ENCODE peak calls at places on chromosomes 13 and 19, in eight cellular contexts. T is uterus, Z is left lung, A is fibroblast of mammary gland, O is K562, Y is psoas muscle, B is fibroblast of lung, G is osteoblast. N is an unnamed sample.

GRCh38 chr13:33244210-33244906 is 41.2 kb downstream of the STARD13 start:
- DNase-seq in B (no peak), A (no peak), Y (no peak), Z (no peak), T (no peak), O (no peak), G (no peak), N (no peak)

GRCh38 chr19:3338541-3339181 is 27.7 kb upstream of the NFIC start:
- DNase-seq in T (peak), Z (peak), G (no peak), B (no peak), A (no peak), Y (no peak), O (peak), N (no peak)

GRCh38 chr19:30719189-30719990 is 347.2 kb downstream of the ZNF536 start:
- DNase-seq in T (peak), O (no peak), Y (peak), B (peak), Z (no peak), A (peak), G (peak), N (no peak)

GRCh38 chr19:39448271-39448670 is 2.9 kb downstream of the SUPT5H start:
- DNase-seq in Z (no peak), O (no peak), Y (no peak), A (peak), T (no peak), B (peak), G (peak), N (peak)

GRCh38 chr13:105991131-105991530 is 544.3 kb downstream of the EFNB2 start:
- DNase-seq in Z (no peak), O (no peak), B (no peak), G (peak), Y (no peak), T (no peak), A (no peak), N (no peak)

GRCh38 chr13:44874886-44875630 is 114.2 kb downstream of the NUFIP1 start:
- DNase-seq in G (no peak), B (peak), T (no peak), Y (no peak), Z (no peak), A (peak), O (no peak), N (no peak)

GRCh38 chr19:10430505-10431253 is 10.3 kb downstream of the PDE4A start:
- DNase-seq in T (peak), B (peak), Y (peak), Z (peak), A (no peak), G (peak), O (peak), N (peak)

GRCh38 chr13:100544866-100545683 is 43.5 kb downstream of the GGACT start:
- DNase-seq in O (no peak), Z (peak), B (no peak), T (no peak), G (peak), A (no peak), Y (peak), N (no peak)

GRCh38 chr13:25217023-25217909 is 45.2 kb upstream of the AMER2 start:
- DNase-seq in O (no peak), A (peak), B (peak), Y (no peak), Z (no peak), T (no peak), G (no peak), N (no peak)

GRCh38 chr13:106155411-106155810 is 380.1 kb downstream of the EFNB2 start:
- DNase-seq in A (peak), B (peak), Y (no peak), O (no peak), T (no peak), G (peak), Z (no peak), N (no peak)

GRCh38 chr13:102591988-102592781 is 4.6 kb upstream of the TPP2 start:
- DNase-seq in O (peak), G (no peak), B (peak), Y (peak), A (peak), Z (peak), T (peak), N (peak)

GRCh38 chr13:25678398-25678797 is 306.6 kb downstream of the ATP8A2 start:
- DNase-seq in G (no peak), T (no peak), Z (no peak), B (no peak), A (no peak), O (no peak), Y (no peak), N (no peak)

GRCh38 chr13:94568443-94568842 is 27.5 kb downstream of the TGDS start:
- DNase-seq in A (no peak), Y (no peak), G (no peak), T (no peak), O (no peak), Z (no peak), B (no peak), N (no peak)

GRCh38 chr19:13150919-13151604 is 851 bp downstream of the IER2 start:
- DNase-seq in Z (peak), T (peak), B (no peak), O (peak), Y (no peak), G (peak), A (no peak), N (no peak)

GRCh38 chr13:48165063-48165462 is 67.9 kb upstream of the ITM2B start:
- DNase-seq in O (no peak), A (no peak), T (no peak), G (no peak), Y (no peak), B (no peak), Z (no peak), N (no peak)

GRCh38 chr19:12787458-12787857 is 3.8 kb upstream of the JUNB start:
- DNase-seq in T (no peak), O (no peak), B (no peak), G (no peak), A (no peak), Y (no peak), Z (no peak), N (no peak)

GRCh38 chr13:84430015-84430414 is 547.7 kb upstream of the SLITRK1 start:
- DNase-seq in O (no peak), A (peak), Y (no peak), G (peak), Z (no peak), B (peak), T (no peak), N (no peak)

GRCh38 chr19:8536282-8536681 is 22.3 kb upstream of the ZNF414 start:
- DNase-seq in Z (no peak), O (no peak), B (no peak), Y (no peak), G (no peak), A (no peak), T (no peak), N (no peak)

GRCh38 chr19:23541991-23542390 is 145.0 kb downstream of the ZNF675 start:
- DNase-seq in A (no peak), O (no peak), T (no peak), G (no peak), Z (no peak), B (no peak), Y (no peak), N (no peak)

GRCh38 chr13:112525306-112525945 is 62.5 kb downstream of the TUBGCP3 start:
- DNase-seq in O (no peak), G (no peak), A (no peak), Z (no peak), B (no peak), Y (no peak), T (no peak), N (no peak)

GRCh38 chr13:24127116-24127631 is 33.3 kb upstream of the SPATA13 start:
- DNase-seq in Y (no peak), G (no peak), Z (no peak), O (no peak), B (peak), T (no peak), A (peak), N (peak)

GRCh38 chr19:19338082-19338481 is 17.5 kb downstream of the MAU2 start:
- DNase-seq in A (peak), Z (no peak), G (peak), B (peak), T (no peak), Y (no peak), O (no peak), N (no peak)

GRCh38 chr13:25901460-25902376 is 150.1 kb downstream of the SHISA2 start:
- DNase-seq in G (no peak), A (peak), Z (no peak), T (no peak), Y (no peak), O (no peak), B (peak), N (peak)

GRCh38 chr19:39997595-39998216 is 846 bp downstream of the ZNF546 start:
- DNase-seq in B (peak), A (peak), G (no peak), T (no peak), Z (no peak), O (no peak), Y (no peak), N (peak)

GRCh38 chr19:6712692-6713670 is 7.5 kb downstream of the C3 start:
- DNase-seq in Y (no peak), G (peak), T (no peak), A (no peak), O (no peak), Z (peak), B (no peak), N (no peak)

GRCh38 chr19:17541184-17541759 is 14.2 kb upstream of the COLGALT1 start:
- DNase-seq in T (no peak), Z (no peak), Y (no peak), G (peak), B (no peak), O (no peak), A (no peak), N (no peak)

GRCh38 chr19:17542042-17542441 is 13.4 kb upstream of the COLGALT1 start:
- DNase-seq in Y (no peak), A (no peak), T (no peak), Z (no peak), O (no peak), B (no peak), G (no peak), N (no peak)

GRCh38 chr19:17540174-17540573 is 15.3 kb upstream of the COLGALT1 start:
- DNase-seq in A (no peak), T (no peak), B (no peak), Y (no peak), Z (peak), G (no peak), O (no peak), N (no peak)

GRCh38 chr19:17538684-17539287 is 16.7 kb upstream of the COLGALT1 start:
- DNase-seq in B (no peak), T (no peak), A (no peak), G (peak), O (no peak), Y (no peak), Z (no peak), N (peak)

GRCh38 chr19:17539288-17540117 is 15.9 kb upstream of the COLGALT1 start:
- DNase-seq in Z (peak), O (peak), Y (peak), T (peak), A (peak), G (peak), B (peak), N (peak)
- TF ChIP-seq CTCF in Z (no peak), O (peak), Y (peak), T (peak), A (no peak), G (peak), B (peak), N (no peak)

GRCh38 chr19:46494936-46495788 is 505 bp downstream of the PNMA8B start:
- DNase-seq in O (no peak), Y (no peak), Z (peak), T (no peak), B (no peak), G (peak), A (no peak), N (no peak)
- H3K4me3 ChIP-seq in O (no peak), Y (peak), Z (peak), T (peak), B (peak), G (peak), A (peak), N (no peak)

GRCh38 chr13:89066868-89067466 is 1395.8 kb downstream of the SLITRK5 start:
- DNase-seq in O (no peak), A (peak), Y (no peak), Z (no peak), B (peak), G (no peak), T (no peak), N (peak)
- TF ChIP-seq CTCF in O (no peak), A (peak), Y (peak), Z (peak), B (peak), G (no peak), T (no peak), N (peak)

GRCh38 chr19:38386968-38387549 is 775 bp downstream of the GGN start:
- DNase-seq in A (peak), Y (peak), Z (no peak), B (no peak), O (peak), T (no peak), G (peak), N (no peak)

GRCh38 chr19:38387550-38388309 is at the start of gene GGN:
- DNase-seq in Z (peak), B (peak), O (peak), G (peak), T (peak), A (peak), Y (peak), N (peak)

GRCh38 chr19:38389957-38390924 is 1.7 kb downstream of the SPRED3 start:
- DNase-seq in T (no peak), Z (peak), A (no peak), Y (no peak), G (peak), O (no peak), B (no peak), N (no peak)

GRCh38 chr19:38388310-38389100 is at the start of gene SPRED3:
- DNase-seq in O (peak), T (peak), G (peak), Y (peak), B (peak), A (no peak), Z (peak), N (no peak)

DNA sequence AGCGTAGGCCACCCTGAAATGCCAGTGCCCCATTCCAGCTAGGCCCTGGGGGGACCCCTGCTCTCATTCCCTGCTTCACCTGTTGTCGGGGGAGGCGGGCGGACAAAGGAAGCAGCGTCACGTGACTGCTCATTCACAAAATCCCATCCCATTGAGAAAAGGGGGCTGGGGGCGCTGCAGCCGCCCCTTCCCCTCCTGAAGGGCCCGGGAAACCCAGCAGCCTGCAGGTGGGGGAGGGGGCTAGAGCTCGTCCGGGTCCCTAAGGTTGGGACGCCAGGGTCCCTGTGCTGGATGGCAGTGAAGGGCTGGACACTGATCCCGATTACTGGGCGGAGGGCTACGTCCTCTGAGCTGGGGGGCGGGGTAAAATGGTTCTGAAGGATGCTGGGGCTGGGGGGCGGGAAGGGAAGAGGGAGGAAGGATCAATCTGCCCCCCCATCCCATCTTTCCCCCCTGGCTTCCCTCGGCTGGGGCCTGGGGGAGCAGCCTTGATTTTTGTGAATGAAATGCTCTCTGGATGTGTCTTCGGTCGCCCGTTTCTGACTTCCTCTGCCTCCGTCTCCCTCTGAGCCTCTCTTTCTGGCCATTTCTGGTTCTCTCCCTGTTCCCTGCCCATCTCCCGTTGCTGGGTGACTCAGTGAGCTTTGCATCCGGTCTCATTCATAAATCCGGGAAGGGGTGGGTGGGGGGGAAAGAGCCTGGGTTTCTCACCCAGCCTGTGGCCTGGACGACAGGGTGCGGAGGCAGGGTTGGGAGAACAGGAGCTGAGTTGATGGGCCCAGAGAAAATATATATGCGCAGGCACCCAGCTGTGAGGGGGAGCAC is 816 bp downstream of the SPRED3 start:
- DNase-seq in T (peak), Z (no peak), A (peak), Y (no peak), O (no peak), B (peak), G (peak), N (no peak)
- H3K4me3 ChIP-seq in T (peak), Z (peak), A (peak), Y (peak), O (no peak), B (peak), G (peak), N (no peak)

GRCh38 chr19:45103625-45104319 is 10.8 kb downstream of the PPP1R37 start:
- DNase-seq in Y (no peak), Z (no peak), O (no peak), T (no peak), B (no peak), A (no peak), G (no peak), N (no peak)
- TF ChIP-seq CTCF in Y (no peak), Z (no peak), O (no peak), T (no peak), B (peak), A (peak), G (no peak), N (peak)

GRCh38 chr13:75762967-75763366 is 126.8 kb downstream of the LMO7 start:
- DNase-seq in B (no peak), T (no peak), G (no peak), A (no peak), Z (no peak), O (no peak), Y (no peak), N (no peak)

GRCh38 chr13:75763511-75763910 is 127.4 kb downstream of the LMO7 start:
- DNase-seq in B (no peak), O (no peak), A (no peak), Y (no peak), Z (no peak), G (no peak), T (no peak), N (no peak)

GRCh38 chr13:75761373-75761772 is 125.2 kb downstream of the LMO7 start:
- DNase-seq in T (no peak), Z (no peak), B (no peak), O (no peak), Y (no peak), G (no peak), A (no peak), N (peak)

GRCh38 chr13:75760182-75760981 is 124.3 kb downstream of the LMO7 start:
- DNase-seq in T (no peak), A (peak), Z (no peak), G (peak), B (peak), Y (no peak), O (no peak), N (no peak)

GRCh38 chr13:75762066-75762937 is 126.2 kb downstream of the LMO7 start:
- DNase-seq in B (no peak), G (no peak), A (peak), O (no peak), T (no peak), Y (no peak), Z (no peak), N (peak)
- H3K4me3 ChIP-seq in B (peak), G (no peak), A (peak), O (no peak), T (peak), Y (peak), Z (peak), N (no peak)

GRCh38 chr19:1094655-1094977 is 559 bp downstream of the POLR2E start:
- DNase-seq in B (no peak), G (no peak), A (no peak), Z (no peak), Y (no peak), T (no peak), O (no peak), N (no peak)
- TF ChIP-seq CTCF in B (no peak), G (no peak), A (no peak), Z (no peak), Y (no peak), T (no peak), O (no peak), N (no peak)

DNA sequence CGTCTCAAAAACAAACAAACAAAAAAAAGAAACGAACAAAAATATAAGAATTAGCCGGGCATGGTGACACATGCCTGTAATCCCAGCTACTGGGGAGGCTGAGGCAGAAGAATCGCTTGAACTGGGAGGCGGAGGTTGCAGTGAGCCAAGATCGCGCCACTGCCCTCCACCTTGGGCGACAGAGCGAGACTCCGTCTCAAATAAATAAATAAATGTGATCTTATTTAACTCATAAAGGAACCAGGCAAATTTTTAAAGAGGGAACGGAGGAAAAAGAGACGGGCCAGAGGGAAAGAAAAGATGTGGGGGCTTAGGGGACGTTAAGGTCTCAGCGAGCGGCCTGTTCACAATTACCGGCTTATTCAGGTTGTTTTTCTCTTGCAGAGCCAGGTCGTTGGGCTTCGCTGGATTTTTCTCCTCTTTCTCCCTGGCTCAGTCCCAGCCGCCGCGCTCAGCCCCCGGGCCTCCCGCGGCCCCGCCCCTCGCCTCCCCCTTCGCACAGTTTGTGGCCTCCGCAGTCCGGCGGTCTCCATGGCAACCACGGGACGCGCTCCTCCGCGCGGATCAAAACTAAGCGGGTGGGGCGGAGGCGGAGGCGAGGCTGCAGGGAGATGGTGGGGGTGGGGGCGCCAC is 2.8 kb upstream of the CCDC8 start:
- DNase-seq in Y (peak), G (peak), Z (peak), B (peak), O (peak), T (peak), A (peak), N (no peak)
- H3K4me3 ChIP-seq in Y (peak), G (peak), Z (peak), B (peak), O (peak), T (peak), A (peak), N (no peak)